ENCODE peak calls at places on chromosomes 3 and 15, in four cellular contexts. N is AG04450, M is epithelial cell of prostate, V is OCI-LY7. F is an unnamed sample.
A peak's percentile ranks its signal among the peaks of the same experiment; 100 is the strongest.

GRCh38 chr3:54892168-54892567 is 35.7 kb downstream of the LRTM1 start:
- DNase-seq in N (no peak), M (no peak), V (no peak), F (no peak)

GRCh38 chr15:38707802-38708671 is 143.4 kb upstream of the RASGRP1 start:
- DNase-seq in N (no peak), M (no peak), V (peak; percentile 59), F (peak; percentile 33)

GRCh38 chr15:57273366-57273765 is 102.9 kb upstream of the CGNL1 start:
- DNase-seq in N (no peak), M (no peak), V (no peak), F (no peak)

GRCh38 chr3:170128977-170129431 is 52.5 kb downstream of the PHC3 start:
- DNase-seq in N (no peak), M (peak; percentile 10), V (peak; percentile 58), F (no peak)

GRCh38 chr3:52873433-52874159 is 23.8 kb downstream of the STIMATE start:
- DNase-seq in N (peak; percentile 49), M (no peak), V (no peak), F (no peak)

GRCh38 chr15:78175333-78175732 is 26.2 kb downstream of the IDH3A start:
- DNase-seq in N (no peak), M (no peak), V (peak; percentile 30), F (no peak)

GRCh38 chr15:65870889-65871533 is 1.7 kb downstream of the RAB11A start:
- DNase-seq in N (no peak), M (peak; percentile 54), V (peak; percentile 48), F (no peak)

GRCh38 chr15:85580914-85581313 is 200.5 kb downstream of the AKAP13 start:
- DNase-seq in N (no peak), M (no peak), V (no peak), F (no peak)

GRCh38 chr3:127754411-127755304 is 67.7 kb downstream of the MGLL start:
- DNase-seq in N (no peak), M (no peak), V (no peak), F (no peak)

GRCh38 chr15:65079580-65079979 is 3.0 kb downstream of the KBTBD13 start:
- DNase-seq in N (no peak), M (no peak), V (no peak), F (no peak)

GRCh38 chr3:82938821-82939328 is 1177.4 kb upstream of the GBE1 start:
- DNase-seq in N (no peak), M (no peak), V (no peak), F (no peak)

GRCh38 chr3:159187232-159187631 is 385.4 kb downstream of the MFSD1 start:
- DNase-seq in N (no peak), M (no peak), V (no peak), F (no peak)

GRCh38 chr3:56624725-56625124 is 58.3 kb downstream of the TASOR start:
- DNase-seq in N (no peak), M (no peak), V (no peak), F (no peak)

GRCh38 chr3:17983106-17983505 is 240.7 kb upstream of the TBC1D5 start:
- DNase-seq in N (no peak), M (no peak), V (no peak), F (no peak)

GRCh38 chr15:90008607-90009006 is 7.5 kb downstream of the ZNF710 start:
- DNase-seq in N (no peak), M (no peak), V (no peak), F (no peak)

GRCh38 chr15:90006217-90007088 is 5.3 kb downstream of the ZNF710 start:
- DNase-seq in N (no peak), M (no peak), V (no peak), F (no peak)

GRCh38 chr15:90007089-90007487 is 6.0 kb downstream of the ZNF710 start:
- DNase-seq in N (no peak), M (no peak), V (no peak), F (no peak)

GRCh38 chr15:90011705-90012104 is 10.6 kb downstream of the ZNF710 start:
- DNase-seq in N (no peak), M (no peak), V (no peak), F (no peak)

DNA sequence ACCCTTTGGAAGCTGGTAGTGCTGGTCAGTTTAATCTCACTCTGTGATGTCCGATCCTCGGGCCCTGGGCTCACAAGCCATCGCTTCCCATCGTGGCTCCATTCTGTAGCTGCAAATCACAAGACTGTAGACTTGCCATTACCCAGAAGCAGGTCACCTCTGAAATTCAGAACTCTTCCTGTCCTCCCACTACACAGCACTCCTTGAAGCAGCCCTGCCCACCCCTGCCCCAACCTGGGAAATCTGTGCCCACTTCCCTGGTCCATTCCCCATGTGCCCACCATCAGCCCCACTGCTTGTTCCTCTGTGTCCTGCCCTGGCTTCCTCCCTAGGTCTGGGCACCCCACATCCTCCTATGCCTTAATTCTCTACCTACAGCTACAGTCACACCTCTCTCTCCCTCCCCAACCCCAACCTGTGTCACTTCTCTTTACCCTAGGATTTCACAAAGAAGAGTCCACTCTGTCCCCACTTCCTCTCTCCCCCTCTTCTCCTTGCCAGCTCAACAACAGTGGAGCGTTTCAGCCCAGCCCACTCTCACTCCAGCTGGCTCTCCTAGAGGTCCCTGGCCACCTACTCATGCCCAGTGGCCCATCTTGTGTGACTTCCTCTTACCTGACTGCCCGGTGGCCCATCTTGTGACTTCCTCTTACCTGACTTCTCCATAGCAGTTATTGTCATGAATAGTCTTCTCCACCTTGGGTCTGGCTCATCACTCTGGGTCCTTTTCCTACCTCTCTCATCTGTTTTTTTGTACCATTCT is 8.4 kb downstream of the ZNF710 start:
- DNase-seq in N (no peak), M (no peak), V (no peak), F (no peak)
- H3K27ac ChIP-seq in N (no peak overlapping the region), M (no peak overlapping the region), V (no peak overlapping the region), F (no peak overlapping the region)

GRCh38 chr15:33985751-33986150 is 17.5 kb downstream of the CHRM5 start:
- DNase-seq in N (no peak), M (no peak), V (no peak), F (no peak)

GRCh38 chr15:33985287-33985686 is 17.0 kb downstream of the CHRM5 start:
- DNase-seq in N (peak; percentile 71), M (no peak), V (no peak), F (no peak)

GRCh38 chr15:33975023-33975565 is 6.8 kb downstream of the CHRM5 start:
- DNase-seq in N (no peak), M (no peak), V (peak; percentile 1), F (no peak)

DNA sequence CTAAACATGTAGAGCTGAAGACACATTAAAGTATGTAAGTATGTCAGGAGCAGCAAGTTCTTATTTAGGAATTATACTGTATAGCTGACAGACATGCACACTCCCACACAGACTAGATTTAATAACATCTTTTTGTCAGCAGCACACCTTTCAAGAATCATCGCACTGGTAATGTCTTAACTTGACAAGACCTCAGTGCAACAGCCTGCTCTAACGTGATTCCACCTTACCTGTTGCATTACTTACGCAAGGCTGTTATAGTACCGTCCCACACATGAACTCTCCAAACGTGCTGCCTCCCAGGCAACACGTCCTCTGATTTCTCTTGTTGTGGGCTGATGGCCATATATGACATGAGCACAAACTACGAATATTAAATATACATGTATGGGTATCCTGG is 11.9 kb downstream of the CHRM5 start:
- DNase-seq in N (no peak), M (no peak), V (no peak), F (no peak)
- H3K27ac ChIP-seq in N (no peak overlapping the region), M (no peak overlapping the region), V (no peak overlapping the region), F (no peak overlapping the region)

GRCh38 chr3:27532931-27533607 is 48.9 kb upstream of the SLC4A7 start:
- DNase-seq in N (no peak), M (no peak), V (peak; percentile 3), F (no peak)

GRCh38 chr3:27535809-27536392 is 51.7 kb upstream of the SLC4A7 start:
- DNase-seq in N (no peak), M (no peak), V (no peak), F (no peak)

GRCh38 chr3:27533718-27534578 is 49.8 kb upstream of the SLC4A7 start:
- DNase-seq in N (peak; percentile 97), M (peak; percentile 95), V (peak; percentile 1), F (peak; percentile 88)

GRCh38 chr3:27528798-27529197 is 44.6 kb upstream of the SLC4A7 start:
- DNase-seq in N (no peak), M (no peak), V (no peak), F (no peak)

DNA sequence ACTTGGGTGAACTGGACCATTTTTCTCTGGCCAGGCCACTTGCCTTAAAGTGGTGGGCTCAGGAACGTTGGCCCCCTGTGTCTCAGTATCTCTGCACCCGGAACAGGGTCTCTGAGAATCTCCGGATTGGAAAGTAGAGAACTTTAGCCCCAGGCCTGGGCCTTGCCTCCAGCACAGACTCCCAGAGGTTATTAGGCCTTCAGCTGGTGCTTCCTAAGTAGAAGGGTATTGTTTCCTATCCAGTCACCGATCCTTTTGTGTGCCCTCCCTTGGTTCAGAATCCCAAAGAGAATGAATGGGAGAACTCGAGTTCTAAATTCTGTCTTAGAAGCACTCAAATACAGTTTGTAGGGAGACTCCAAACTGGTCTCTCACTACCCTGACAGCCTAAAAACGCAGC is 48.2 kb upstream of the SLC4A7 start:
- DNase-seq in N (no peak), M (no peak), V (no peak), F (no peak)
- H3K27ac ChIP-seq in N (peak overlapping the region; percentile 65), M (peak overlapping the region; percentile 98), V (no peak overlapping the region), F (no peak overlapping the region)

DNA sequence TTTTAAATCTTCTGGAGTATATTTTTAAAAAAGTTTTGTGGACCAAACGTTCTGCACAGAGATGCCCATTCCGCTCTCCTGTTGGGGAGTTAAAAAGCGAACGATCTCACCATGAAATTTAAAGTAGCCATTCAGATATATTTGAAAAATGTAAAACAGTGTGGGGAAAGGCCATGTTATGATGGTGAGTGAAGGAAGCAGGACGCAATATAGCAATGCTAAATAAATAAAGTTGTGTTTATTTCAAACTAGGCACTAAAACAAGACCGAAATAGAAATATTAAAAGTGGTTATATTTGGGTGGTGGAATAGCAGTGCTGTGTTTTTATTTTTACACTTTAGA is 327 bp upstream of the CCDC13 start:
- DNase-seq in N (no peak), M (no peak), V (no peak), F (no peak)
- H3K27ac ChIP-seq in N (no peak overlapping the region), M (no peak overlapping the region), V (no peak overlapping the region), F (peak overlapping the region; percentile 88)

DNA sequence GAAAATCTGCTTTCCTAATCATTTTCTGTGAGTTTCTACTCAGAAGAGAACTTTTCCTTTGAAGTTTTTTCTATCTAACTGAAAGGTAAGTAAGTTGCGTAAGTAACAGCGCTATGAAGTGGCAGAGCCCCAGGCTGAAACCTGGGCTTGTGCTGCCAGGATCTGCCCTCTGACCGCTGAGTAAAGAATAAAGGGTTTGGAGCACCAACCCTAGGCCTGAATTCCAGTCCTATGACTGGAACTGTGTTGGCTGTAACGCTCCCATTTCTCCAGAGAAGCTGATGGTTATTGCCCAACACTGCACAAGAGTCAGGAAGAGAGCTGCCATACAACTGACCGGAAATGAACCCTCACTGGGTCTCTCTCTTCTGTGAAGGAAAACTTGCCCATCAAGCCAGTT is 87.0 kb downstream of the FOXB1 start:
- DNase-seq in N (peak; percentile 34), M (peak; percentile 89), V (no peak), F (no peak)
- H3K27ac ChIP-seq in N (no peak overlapping the region), M (peak overlapping the region; percentile 76), V (no peak overlapping the region), F (no peak overlapping the region)

F was measured in coronary artery.